ENCODE peak calls at places on chromosomes 1 and 21, in eight cellular contexts. Z, H, N, T, R, F, K and I are unnamed samples.
A peak's percentile ranks its signal among the peaks of the same experiment; 100 is the strongest.

GRCh38 chr1:112894561-112895011 is 61.4 kb downstream of the SLC16A1 start:
- DNase-seq in Z (no peak), H (no peak), N (no peak), T (no peak), R (no peak), F (no peak), K (no peak), I (no peak)

GRCh38 chr21:45934071-45934470 is 47.5 kb upstream of the COL6A1 start:
- DNase-seq in Z (no peak), H (no peak), N (no peak), T (no peak), R (no peak), F (no peak), K (no peak), I (no peak)

GRCh38 chr1:17306407-17306806 is 1.6 kb upstream of the PADI4 start:
- DNase-seq in Z (no peak), H (no peak), N (no peak), T (no peak), R (no peak), F (no peak), K (peak; percentile 20), I (no peak)

GRCh38 chr1:7613851-7614205 is 157.3 kb upstream of the VAMP3 start:
- DNase-seq in Z (no peak), H (no peak), N (no peak), T (no peak), R (no peak), F (no peak), K (no peak), I (no peak)

GRCh38 chr1:155013632-155014031 is 11.0 kb downstream of the ZBTB7B start:
- DNase-seq in Z (no peak), H (no peak), N (no peak), T (no peak), R (peak; percentile 33), F (no peak), K (no peak), I (no peak)

GRCh38 chr1:43367026-43367903 is 546 bp downstream of the ELOVL1 start:
- DNase-seq in Z (peak; percentile 80), H (no peak), N (no peak), T (peak; percentile 74), R (peak; percentile 65), F (peak; percentile 45), K (peak; percentile 74), I (peak; percentile 72)

GRCh38 chr1:243974451-243975292 is 76.4 kb upstream of the ZBTB18 start:
- DNase-seq in Z (no peak), H (no peak), N (no peak), T (peak; percentile 81), R (peak; percentile 31), F (peak; percentile 52), K (peak; percentile 40), I (peak; percentile 11)

GRCh38 chr1:15224259-15224869 is 22.7 kb upstream of the FHAD1 start:
- DNase-seq in Z (no peak), H (no peak), N (no peak), T (no peak), R (no peak), F (no peak), K (no peak), I (no peak)

GRCh38 chr1:24905355-24905978 is 24.6 kb downstream of the RUNX3 start:
- DNase-seq in Z (no peak), H (no peak), N (peak; percentile 20), T (no peak), R (no peak), F (no peak), K (no peak), I (no peak)

GRCh38 chr1:155989242-155989991 is 11.1 kb upstream of the ARHGEF2 start:
- DNase-seq in Z (peak; percentile 59), H (peak; percentile 50), N (peak; percentile 87), T (peak; percentile 85), R (peak; percentile 75), F (peak; percentile 78), K (peak; percentile 81), I (peak; percentile 77)

GRCh38 chr1:12206792-12207424 is 22.9 kb upstream of the VPS13D start:
- DNase-seq in Z (no peak), H (no peak), N (no peak), T (no peak), R (no peak), F (no peak), K (no peak), I (no peak)

GRCh38 chr1:12209495-12209832 is 20.4 kb upstream of the VPS13D start:
- DNase-seq in Z (no peak), H (no peak), N (no peak), T (no peak), R (no peak), F (no peak), K (no peak), I (no peak)

GRCh38 chr1:12208271-12208670 is 21.6 kb upstream of the VPS13D start:
- DNase-seq in Z (no peak), H (no peak), N (no peak), T (no peak), R (no peak), F (no peak), K (no peak), I (no peak)

GRCh38 chr1:12206238-12206637 is 23.6 kb upstream of the VPS13D start:
- DNase-seq in Z (no peak), H (no peak), N (no peak), T (no peak), R (no peak), F (no peak), K (no peak), I (no peak)

DNA sequence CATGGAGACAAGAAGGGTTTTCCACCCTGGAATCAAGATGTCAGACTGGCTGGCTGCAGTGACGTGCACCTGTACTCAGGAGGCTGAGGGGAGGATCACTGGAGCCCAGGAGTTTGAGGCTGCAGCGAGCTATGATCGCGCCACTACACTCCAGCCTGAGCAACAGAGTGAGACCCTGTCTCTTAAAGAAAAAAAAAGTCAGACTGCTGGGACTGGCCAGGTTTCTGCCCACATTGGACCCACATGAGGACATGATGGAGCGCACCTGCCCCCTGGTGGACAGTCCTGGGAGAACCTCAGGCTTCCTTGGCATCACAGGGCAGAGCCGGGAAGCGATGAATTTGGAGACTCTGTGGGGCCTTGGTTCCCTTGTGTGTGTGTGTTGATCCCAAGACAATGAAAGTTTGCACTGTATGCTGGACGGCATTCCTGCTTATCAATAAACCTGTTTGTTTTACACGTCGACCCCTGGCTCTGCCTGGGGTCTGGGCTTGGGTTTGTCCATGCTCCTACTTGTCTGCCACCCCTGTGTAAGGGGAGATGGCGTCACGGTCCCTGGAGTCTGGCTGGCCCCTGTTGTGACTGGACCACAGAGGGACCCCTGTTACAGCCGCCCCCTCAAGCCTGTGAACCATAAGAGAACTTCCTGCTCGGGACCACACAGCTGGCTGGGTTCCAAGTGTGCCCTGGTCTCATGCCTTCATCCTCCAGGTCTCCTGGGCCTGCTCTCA is 20.9 kb upstream of the VPS13D start:
- DNase-seq in Z (peak; percentile 57), H (peak; percentile 56), N (peak; percentile 87), T (peak; percentile 88), R (peak; percentile 80), F (peak; percentile 89), K (peak; percentile 77), I (peak; percentile 81)
- H3K4me2 ChIP-seq in Z (no peak overlapping the region), H (no peak overlapping the region), N (no peak overlapping the region), T (no peak overlapping the region), R (no peak overlapping the region), F (no peak overlapping the region), K (no peak overlapping the region), I (no peak overlapping the region)

DNA sequence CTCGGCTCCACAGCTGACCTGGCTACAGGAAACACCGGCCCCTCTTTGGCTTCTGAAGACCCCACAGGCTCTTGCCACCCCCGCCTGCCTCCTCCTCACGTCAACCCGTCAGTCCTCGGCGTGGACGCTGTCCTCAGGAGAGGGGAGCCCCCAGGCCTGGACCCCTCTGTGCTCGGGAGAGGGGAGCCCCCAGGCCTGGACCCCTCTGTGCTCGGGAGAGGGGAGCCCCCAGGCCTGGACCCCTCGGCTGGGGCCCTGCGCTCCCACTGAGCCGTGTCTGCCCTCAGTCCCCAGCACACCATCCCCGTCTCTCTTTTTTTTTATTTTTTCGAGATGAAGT is 26.0 kb upstream of the C1orf159 start:
- DNase-seq in Z (no peak), H (no peak), N (no peak), T (no peak), R (no peak), F (no peak), K (no peak), I (no peak)
- H3K9ac ChIP-seq in Z (no peak overlapping the region), H (no peak overlapping the region), N (no peak overlapping the region), T (no peak overlapping the region), R (no peak overlapping the region), F (no peak overlapping the region), K (no peak overlapping the region), I (no peak overlapping the region)

DNA sequence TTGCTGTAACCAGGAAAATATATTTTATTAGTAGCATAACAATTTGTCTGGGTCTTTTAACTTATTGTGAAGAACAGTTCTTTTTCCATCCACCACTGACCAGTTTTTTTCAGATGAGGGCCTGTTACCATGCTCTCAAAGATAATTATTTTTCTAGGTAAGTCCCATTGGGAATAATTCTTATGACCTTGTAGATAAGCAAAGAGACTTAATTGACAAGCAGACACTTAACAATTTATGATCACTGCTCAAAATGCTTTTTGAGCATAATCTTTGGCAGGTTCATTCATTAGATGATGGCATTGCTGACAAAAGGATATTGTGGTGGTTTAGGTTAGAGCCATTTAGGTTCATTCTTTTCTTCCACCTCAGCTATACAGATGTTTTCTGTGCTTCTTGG is 6.6 kb downstream of the SNX27 start:
- DNase-seq in Z (no peak), H (no peak), N (no peak), T (no peak), R (no peak), F (no peak), K (no peak), I (no peak)
- H3K4me1 ChIP-seq in Z (peaks cover 20% of the 10 kb centered on the region), H (peaks cover 66% of the 10 kb centered on the region), N (no peaks in the 10 kb centered on the region), T (peaks cover 16% of the 10 kb centered on the region), R (peaks cover 5% of the 10 kb centered on the region), F (peaks cover 8% of the 10 kb centered on the region), K (peaks cover 37% of the 10 kb centered on the region), I (peaks cover 6% of the 10 kb centered on the region)

DNA sequence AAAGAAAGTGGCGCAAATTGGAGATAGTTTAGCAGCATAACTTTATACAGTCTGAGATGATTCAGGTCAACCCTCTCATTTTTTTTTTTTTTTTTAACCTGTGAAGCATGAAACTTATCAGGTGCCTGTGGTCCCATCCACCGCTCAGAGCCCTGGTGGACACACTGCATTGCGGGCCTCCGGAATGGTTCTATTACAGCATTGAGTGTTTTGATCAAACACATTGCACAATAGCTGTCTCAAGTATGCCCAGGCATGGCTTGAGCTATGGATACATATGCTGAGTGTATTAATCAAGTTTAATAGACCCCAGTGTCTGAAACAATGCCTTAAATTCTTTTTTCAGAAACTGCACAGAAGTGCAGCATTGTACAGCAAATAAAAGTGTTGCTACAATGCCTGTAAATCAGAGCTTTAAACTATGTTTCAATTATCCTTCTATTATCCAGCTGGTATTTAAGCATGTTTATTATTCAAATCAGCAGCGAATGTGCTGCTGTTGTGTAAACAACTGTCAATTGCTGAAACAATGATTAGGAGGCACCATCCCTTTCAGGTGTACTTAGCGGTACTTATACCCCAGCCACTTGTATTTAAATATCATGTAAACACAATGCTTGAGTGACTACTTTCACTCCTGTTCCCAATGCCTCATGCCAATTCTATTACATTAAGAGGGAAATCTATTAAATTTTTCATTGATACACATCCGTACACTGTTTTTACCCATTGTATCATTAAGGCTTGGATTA is 456.6 kb downstream of the RPS6KC1 start:
- DNase-seq in Z (no peak), H (peak; percentile 13), N (no peak), T (no peak), R (peak; percentile 10), F (no peak), K (no peak), I (no peak)
- H3K4me2 ChIP-seq in Z (no peak overlapping the region), H (no peak overlapping the region), N (no peak overlapping the region), T (no peak overlapping the region), R (no peak overlapping the region), F (no peak overlapping the region), K (no peak overlapping the region), I (no peak overlapping the region)

GRCh38 chr1:23224721-23225648 is 7.7 kb upstream of the HTR1D start:
- DNase-seq in Z (peak; percentile 84), H (no peak), N (no peak), T (peak; percentile 82), R (peak; percentile 49), F (no peak), K (peak; percentile 63), I (peak; percentile 39)
- H3K9ac ChIP-seq in Z (no peak overlapping the region), H (no peak overlapping the region), N (no peak overlapping the region), T (peak overlapping the region; percentile 54), R (no peak overlapping the region), F (no peak overlapping the region), K (peak overlapping the region; percentile 57), I (no peak overlapping the region)